ENCODE peak calls at places on chromosomes 1 and 21, in seven cellular contexts. Z is cardiac fibroblast, C is HepG2, V is lower leg skin, P is body of pancreas, R is heart right ventricle, B is adrenal gland. G is an unnamed sample.

GRCh38 chr1:27960762-27961645 is 1.2 kb downstream of the XKR8 start:
- DNase-seq in Z (peak; percentile 22), C (no peak), V (no peak), P (no peak), R (no peak), B (peak; percentile 79), G (peak; percentile 38)

GRCh38 chr1:227066999-227067398 is 126.9 kb downstream of the COQ8A start:
- DNase-seq in Z (no peak), C (no peak), V (no peak), P (no peak), R (no peak), B (no peak), G (no peak)

GRCh38 chr1:45375104-45376090 is 35.2 kb upstream of the MUTYH start:
- DNase-seq in Z (no peak), C (no peak), V (no peak), P (no peak), R (no peak), B (no peak), G (no peak)

GRCh38 chr1:37945743-37946702 is 830 bp downstream of the INPP5B start:
- DNase-seq in Z (peak; percentile 93), C (peak; percentile 55), V (peak; percentile 94), P (peak; percentile 32), R (peak; percentile 67), B (peak; percentile 86), G (no peak)

GRCh38 chr1:28926629-28927441 is 12.5 kb downstream of the EPB41 start:
- DNase-seq in Z (peak; percentile 16), C (peak; percentile 80), V (no peak), P (no peak), R (no peak), B (no peak), G (peak; percentile 73)

GRCh38 chr1:59814901-59815825 is at the start of gene HOOK1:
- DNase-seq in Z (no peak), C (no peak), V (peak; percentile 85), P (no peak), R (no peak), B (peak; percentile 42), G (no peak)

GRCh38 chr1:31497601-31498000 is 78.7 kb upstream of the TINAGL1 start:
- DNase-seq in Z (peak; percentile 43), C (no peak), V (no peak), P (no peak), R (no peak), B (no peak), G (no peak)

GRCh38 chr1:58573705-58574591 is 3.1 kb downstream of the TACSTD2 start:
- DNase-seq in Z (no peak), C (peak; percentile 24), V (no peak), P (peak; percentile 67), R (no peak), B (no peak), G (no peak)

GRCh38 chr1:32948905-32949304 is 15.7 kb downstream of the RNF19B start:
- DNase-seq in Z (no peak), C (peak; percentile 50), V (no peak), P (no peak), R (no peak), B (no peak), G (peak; percentile 87)

GRCh38 chr1:31228986-31229385 is 10.7 kb downstream of the NKAIN1 start:
- DNase-seq in Z (no peak), C (no peak), V (no peak), P (no peak), R (no peak), B (no peak), G (no peak)

GRCh38 chr1:86616871-86617270 is 70.0 kb downstream of the CLCA4 start:
- DNase-seq in Z (no peak), C (no peak), V (no peak), P (no peak), R (no peak), B (no peak), G (peak; percentile 90)

GRCh38 chr1:218679988-218680743 is 335.0 kb downstream of the TGFB2 start:
- DNase-seq in Z (peak; percentile 38), C (no peak), V (no peak), P (no peak), R (no peak), B (no peak), G (no peak)

GRCh38 chr21:39105341-39105765 is 77.9 kb downstream of the PSMG1 start:
- DNase-seq in Z (no peak), C (peak; percentile 76), V (peak; percentile 61), P (no peak), R (no peak), B (no peak), G (no peak)

GRCh38 chr21:42466700-42467612 is 29.1 kb downstream of the RSPH1 start:
- DNase-seq in Z (peak; percentile 46), C (peak; percentile 6), V (peak; percentile 70), P (peak; percentile 14), R (no peak), B (peak; percentile 52), G (peak; percentile 73)

GRCh38 chr1:160837558-160838205 is 25.0 kb downstream of the CD244 start:
- DNase-seq in Z (no peak), C (no peak), V (peak; percentile 88), P (no peak), R (no peak), B (no peak), G (peak; percentile 68)

GRCh38 chr1:151036356-151036755 is at the start of gene BNIPL:
- DNase-seq in Z (no peak), C (no peak), V (no peak), P (no peak), R (no peak), B (no peak), G (no peak)

GRCh38 chr1:152580433-152580832 is at the start of gene LCE3D:
- DNase-seq in Z (no peak), C (no peak), V (no peak), P (no peak), R (no peak), B (no peak), G (no peak)

GRCh38 chr1:64126581-64126980 is 76.8 kb upstream of the UBE2U start:
- DNase-seq in Z (no peak), C (no peak), V (no peak), P (no peak), R (no peak), B (no peak), G (no peak)

GRCh38 chr1:241413974-241414373 is 57.0 kb upstream of the RGS7 start:
- DNase-seq in Z (no peak), C (no peak), V (no peak), P (no peak), R (no peak), B (no peak), G (no peak)

GRCh38 chr21:36369064-36369685 is 16.0 kb upstream of the CHAF1B start:
- DNase-seq in Z (no peak), C (no peak), V (no peak), P (no peak), R (no peak), B (no peak), G (no peak)

DNA sequence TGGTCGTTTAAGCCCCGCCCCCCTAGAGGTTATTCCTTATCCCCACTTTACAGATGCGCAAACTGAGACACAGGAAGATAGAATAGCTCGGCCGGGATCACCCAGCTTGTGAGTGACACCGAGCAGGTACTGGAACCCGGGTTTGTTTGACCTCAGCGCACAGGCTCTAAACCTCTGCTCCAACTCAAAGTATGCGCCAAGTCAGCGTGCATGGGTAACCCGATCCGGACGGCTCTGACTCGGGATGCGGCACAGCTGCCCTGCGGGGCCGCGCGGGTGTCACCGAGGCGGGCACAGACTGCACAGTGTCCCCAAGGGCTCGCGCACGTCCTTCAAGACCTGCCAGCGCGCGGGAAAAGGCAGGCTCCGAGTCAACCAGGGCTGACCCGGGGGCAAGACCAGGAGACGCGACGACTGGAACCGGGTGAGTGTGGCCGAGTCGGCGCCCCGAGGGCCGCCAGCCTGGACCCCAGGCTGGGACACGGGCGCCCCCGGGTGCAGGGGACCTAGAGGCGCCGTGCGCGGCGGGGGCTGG is 102.0 kb upstream of the SOD1 start:
- DNase-seq in Z (no peak), C (no peak), V (no peak), P (no peak), R (no peak), B (no peak), G (no peak)
- H3K4me3 ChIP-seq in Z (peak overlapping the region; percentile 19), C (no peak overlapping the region), V (peak overlapping the region; percentile 28), P (no peak overlapping the region), R (peak overlapping the region; percentile 71), B (no peak overlapping the region), G (peak overlapping the region; percentile 56)

GRCh38 chr1:194755241-194755953 is 1569.0 kb upstream of the B3GALT2 start:
- DNase-seq in Z (no peak), C (no peak), V (no peak), P (no peak), R (no peak), B (no peak), G (no peak)
- H3K4me3 ChIP-seq in Z (no peak overlapping the region), C (no peak overlapping the region), V (no peak overlapping the region), P (no peak overlapping the region), R (no peak overlapping the region), B (no peak overlapping the region), G (no peak overlapping the region)

DNA sequence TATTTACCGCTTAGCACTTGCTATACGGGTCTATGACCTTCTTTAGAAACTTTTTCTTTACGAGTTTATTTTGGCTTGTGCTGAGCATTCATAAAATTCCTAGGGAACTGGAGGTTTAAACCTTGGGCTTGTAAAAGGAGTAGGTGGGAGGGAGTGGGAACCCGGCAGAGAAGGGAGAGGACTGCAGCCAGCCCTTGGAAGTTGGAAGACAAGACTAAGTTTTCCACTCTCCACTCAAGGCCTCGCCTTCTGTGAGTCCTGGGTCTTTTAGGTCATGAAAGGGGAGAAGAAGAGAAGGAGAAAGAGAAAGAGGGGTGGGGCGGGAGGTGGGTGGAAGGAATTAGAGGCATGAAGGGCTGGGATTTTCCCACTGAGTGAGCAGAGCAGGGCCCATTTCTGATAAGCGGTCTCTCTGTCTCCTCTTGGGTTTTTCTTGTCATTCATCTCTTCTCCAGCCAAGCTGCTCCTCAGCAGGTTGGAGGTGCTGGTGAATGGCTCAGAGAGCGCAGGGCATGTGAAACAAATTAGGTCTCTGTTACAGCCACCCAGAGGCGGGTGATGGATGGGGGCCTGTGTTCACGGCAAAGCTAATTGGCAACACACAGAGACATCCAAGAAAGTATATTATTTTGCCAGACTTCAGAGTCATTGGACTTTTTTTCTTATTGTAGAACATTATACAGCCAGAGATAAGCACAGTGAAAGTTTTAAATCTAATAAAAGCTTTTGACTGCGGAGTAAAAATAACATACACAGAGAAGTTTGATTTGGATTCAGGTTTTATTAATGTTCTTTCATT is 247.3 kb downstream of the FOXD2 start:
- DNase-seq in Z (no peak), C (no peak), V (peak; percentile 78), P (no peak), R (no peak), B (no peak), G (no peak)
- H3K4me3 ChIP-seq in Z (no peak overlapping the region), C (no peak overlapping the region), V (no peak overlapping the region), P (no peak overlapping the region), R (no peak overlapping the region), B (no peak overlapping the region), G (no peak overlapping the region)

GRCh38 chr1:118659646-118660045 is 328.5 kb downstream of the TBX15 start:
- DNase-seq in Z (peak; percentile 2), C (no peak), V (no peak), P (no peak), R (no peak), B (no peak), G (no peak)
- H3K4me3 ChIP-seq in Z (no peak overlapping the region), C (no peak overlapping the region), V (no peak overlapping the region), P (no peak overlapping the region), R (no peak overlapping the region), B (no peak overlapping the region), G (no peak overlapping the region)

G was measured in small intestine.